ENCODE peak calls at places on chromosomes 7 and 10, in six cellular contexts. F, T, L, H, M and I are unnamed samples.

GRCh38 chr7:139673230-139673629 is 104.6 kb downstream of the HIPK2 start:
- DNase-seq in F (peak), T (peak), L (no peak), H (no peak), M (no peak), I (peak)

GRCh38 chr10:112639291-112639690 is 192.3 kb downstream of the VTI1A start:
- DNase-seq in F (no peak), T (no peak), L (no peak), H (no peak), M (no peak), I (no peak)

GRCh38 chr10:124997791-124998623 is 56.1 kb downstream of the ZRANB1 start:
- DNase-seq in F (no peak), T (no peak), L (no peak), H (no peak), M (no peak), I (no peak)

GRCh38 chr7:50068850-50069551 is 24.0 kb downstream of the ZPBP start:
- DNase-seq in F (no peak), T (peak), L (no peak), H (peak), M (no peak), I (no peak)

GRCh38 chr10:13272164-13272571 is 27.7 kb downstream of the PHYH start:
- DNase-seq in F (no peak), T (no peak), L (peak), H (no peak), M (no peak), I (no peak)

GRCh38 chr10:49083256-49083655 is 32.1 kb downstream of the VSTM4 start:
- DNase-seq in F (no peak), T (no peak), L (no peak), H (no peak), M (no peak), I (no peak)

GRCh38 chr7:73770002-73770859 is at the start of gene CLDN3:
- DNase-seq in F (peak), T (no peak), L (no peak), H (peak), M (no peak), I (peak)

GRCh38 chr7:122327969-122328368 is 23.4 kb upstream of the FEZF1 start:
- DNase-seq in F (no peak), T (no peak), L (no peak), H (no peak), M (no peak), I (no peak)

GRCh38 chr7:154744226-154744860 is 258.6 kb downstream of the PAXIP1 start:
- DNase-seq in F (peak), T (no peak), L (no peak), H (no peak), M (peak), I (peak)

GRCh38 chr7:1458676-1459511 is at the start of gene MICALL2:
- DNase-seq in F (no peak), T (no peak), L (peak), H (peak), M (peak), I (no peak)

GRCh38 chr7:51802698-51803097 is 486.1 kb upstream of the COBL start:
- DNase-seq in F (no peak), T (no peak), L (no peak), H (no peak), M (no peak), I (no peak)

GRCh38 chr10:62562101-62562500 is 187.9 kb downstream of the ZNF365 start:
- DNase-seq in F (no peak), T (no peak), L (no peak), H (no peak), M (no peak), I (no peak)
- TF ChIP-seq ZNF274 in F (no peak), T (no peak), L (no peak), H (no peak), M (no peak), I (no peak)

DNA sequence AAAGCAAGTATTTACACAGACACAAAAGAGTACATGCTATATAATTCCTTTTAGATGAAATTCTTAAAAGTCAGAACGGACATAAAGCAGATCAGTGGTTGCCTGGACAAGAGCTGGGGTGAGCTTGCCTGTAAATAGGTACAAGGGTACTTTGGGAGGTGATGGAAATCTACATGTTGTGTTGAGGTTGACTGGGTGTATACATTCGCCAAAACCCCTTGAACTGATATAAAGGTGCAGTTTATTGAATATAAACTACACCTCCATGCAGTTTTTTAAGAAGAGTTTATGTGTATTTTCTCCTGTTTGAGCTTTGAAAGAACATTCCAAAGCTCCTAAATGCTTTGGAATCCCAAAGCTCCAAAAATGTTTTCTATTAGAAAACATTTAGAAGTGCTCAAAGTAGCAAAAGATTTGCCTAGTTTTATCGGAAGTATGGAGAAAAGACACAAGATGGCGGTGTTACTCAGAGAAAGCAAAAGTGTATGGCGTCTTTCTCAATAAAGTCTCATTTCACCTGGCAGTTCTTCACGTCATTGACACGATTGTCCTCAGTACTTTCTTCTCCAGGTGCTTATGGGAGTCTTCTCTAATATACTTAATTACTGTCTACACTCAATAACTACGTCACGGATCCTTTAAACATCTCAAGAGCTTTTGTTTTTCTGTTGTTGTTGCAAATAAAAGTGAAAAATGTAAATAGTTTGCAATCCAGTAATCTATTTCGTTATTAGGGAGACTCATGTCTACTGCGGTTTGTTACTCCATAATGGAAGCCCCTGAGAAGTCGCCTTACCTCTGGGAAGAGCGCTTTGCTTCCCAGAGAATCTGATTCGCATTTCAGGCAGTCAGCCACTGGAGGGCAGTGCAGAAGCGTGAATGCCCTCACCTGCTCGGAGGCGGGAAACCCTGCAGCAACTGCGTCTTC is 14.7 kb upstream of the SEC61G start:
- DNase-seq in F (peak), T (no peak), L (peak), H (peak), M (peak), I (peak)
- H3K4me3 ChIP-seq in F (no peak), T (no peak), L (peak), H (peak), M (peak), I (no peak)

DNA sequence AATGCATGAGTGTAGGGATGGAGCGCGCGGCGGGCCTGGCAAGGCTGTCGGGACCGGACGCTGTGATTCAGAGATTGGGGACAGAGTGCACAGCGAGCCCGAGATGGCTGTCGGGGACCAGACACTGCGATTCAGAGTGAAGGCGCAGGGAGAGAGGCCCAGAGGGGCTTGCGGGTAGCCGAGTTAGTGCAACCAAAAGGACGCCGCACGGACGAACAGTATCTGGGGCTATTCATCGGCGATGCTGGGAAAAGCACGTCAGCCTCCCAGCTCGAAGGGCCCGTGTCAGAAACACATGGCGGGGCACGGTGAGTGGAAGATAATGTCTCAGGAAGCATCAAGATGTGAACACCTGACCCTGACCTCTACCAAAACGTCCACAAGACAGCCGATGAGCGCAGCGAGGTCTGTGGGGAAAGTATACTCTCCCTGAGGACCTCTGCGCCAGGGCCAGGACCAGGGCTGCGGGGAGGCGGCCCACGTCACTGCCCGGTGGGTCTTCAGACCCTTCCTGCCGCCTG is 215.8 kb downstream of the ZMYND11 start:
- DNase-seq in F (no peak), T (no peak), L (no peak), H (no peak), M (no peak), I (no peak)
- H3K9ac ChIP-seq in F (no peak), T (no peak), L (no peak), H (no peak), M (no peak), I (no peak)

DNA sequence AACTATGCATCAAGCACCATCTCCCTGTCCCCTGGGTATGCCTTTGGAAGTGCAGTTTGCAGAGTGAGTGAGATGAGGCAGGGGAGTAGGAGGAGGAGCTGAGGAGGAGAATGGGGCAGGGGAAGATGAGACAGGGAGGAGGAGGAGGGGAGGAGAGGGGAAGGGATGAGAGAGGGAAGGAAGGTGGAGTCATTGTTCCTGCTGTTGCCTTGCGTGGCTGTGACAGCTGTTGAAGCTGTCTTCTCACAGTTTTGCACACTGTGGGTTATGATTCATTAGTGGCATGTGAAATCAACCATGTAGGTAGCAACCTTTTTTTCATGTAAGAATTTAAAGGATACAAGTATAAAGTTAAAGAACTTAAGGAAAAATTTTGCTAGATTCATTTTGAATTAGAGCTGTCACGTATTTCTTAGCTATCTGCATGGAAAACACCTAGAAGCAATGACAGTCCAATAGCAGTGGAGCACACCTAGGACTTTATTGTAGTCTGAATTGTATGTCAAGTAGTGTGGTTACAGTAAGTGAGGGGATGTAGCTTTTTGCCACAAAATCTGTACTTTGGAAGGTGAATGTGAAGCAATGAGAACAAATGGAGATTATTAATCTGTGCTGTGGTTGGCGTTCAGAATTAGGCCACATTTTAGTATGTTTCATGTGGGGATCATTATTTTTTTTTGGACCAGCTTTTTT is 21.7 kb downstream of the CCM2 start:
- DNase-seq in F (no peak), T (peak), L (no peak), H (no peak), M (no peak), I (no peak)
- TF ChIP-seq ZNF274 in F (no peak), T (no peak), L (no peak), H (no peak), M (no peak), I (no peak)

GRCh38 chr10:62083868-62084267 is 182.4 kb downstream of the ARID5B start:
- DNase-seq in F (no peak), T (no peak), L (no peak), H (no peak), M (peak), I (no peak)
- H3K4me3 ChIP-seq in F (no peak), T (no peak), L (no peak), H (no peak), M (no peak), I (no peak)

GRCh38 chr10:127353544-127353943 is 157.2 kb upstream of the INSYN2A start:
- DNase-seq in F (no peak), T (no peak), L (no peak), H (no peak), M (no peak), I (no peak)
- H3K9ac ChIP-seq in F (no peak), T (no peak), L (no peak), H (no peak), M (no peak), I (no peak)

GRCh38 chr7:29627631-29628030 is 64.0 kb downstream of the PRR15 start:
- DNase-seq in F (no peak), T (no peak), L (no peak), H (no peak), M (no peak), I (no peak)
- TF ChIP-seq ZNF274 in F (no peak), T (no peak), L (no peak), H (no peak), M (no peak), I (no peak)

DNA sequence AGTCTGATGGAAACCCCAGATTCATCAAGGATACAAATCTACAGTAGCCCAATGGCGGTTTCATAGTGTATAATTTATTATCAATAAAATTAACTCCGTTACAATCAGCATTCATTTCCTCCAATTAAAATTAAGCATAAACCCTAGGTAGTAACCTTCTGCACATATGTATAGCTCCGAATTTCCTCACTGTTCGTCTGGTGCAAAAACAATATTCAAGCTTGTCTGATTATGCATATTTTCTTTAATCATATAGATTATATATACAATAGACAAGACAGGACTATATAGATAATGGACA is 2.8 kb downstream of the HOXA9 start:
- DNase-seq in F (no peak), T (no peak), L (no peak), H (no peak), M (no peak), I (no peak)
- H3K4me3 ChIP-seq in F (no peak), T (no peak), L (no peak), H (peak), M (no peak), I (no peak)